ENCODE peak calls at places on chromosomes 13 and 19, in nine cellular contexts. One of them, this sample, is unnamed.

GRCh38 chr13:42146359-42146758 is 97.9 kb downstream of the DGKH start:
- DNase-seq in fibroblast of lung: no peak
- DNase-seq in uterus: no peak
- DNase-seq in BE2C: no peak
- DNase-seq in aorta: no peak
- DNase-seq in PC-9: no peak
- DNase-seq in suprapubic skin: no peak
- DNase-seq in IMR-90: no peak
- DNase-seq in psoas muscle: no peak
- DNase-seq in this sample: no peak

GRCh38 chr13:92806215-92806614 is 420.4 kb upstream of the GPC6 start:
- DNase-seq in fibroblast of lung: peak; percentile 39
- DNase-seq in uterus: no peak
- DNase-seq in BE2C: no peak
- DNase-seq in psoas muscle: no peak
- DNase-seq in IMR-90: no peak
- DNase-seq in PC-9: no peak
- DNase-seq in suprapubic skin: no peak
- DNase-seq in aorta: no peak
- DNase-seq in this sample: peak; percentile 28

GRCh38 chr13:46665630-46666482 is 112.9 kb downstream of the LRCH1 start:
- DNase-seq in IMR-90: no peak
- DNase-seq in uterus: no peak
- DNase-seq in fibroblast of lung: no peak
- DNase-seq in aorta: no peak
- DNase-seq in PC-9: no peak
- DNase-seq in psoas muscle: no peak
- DNase-seq in BE2C: no peak
- DNase-seq in suprapubic skin: no peak
- DNase-seq in this sample: no peak

GRCh38 chr13:71870036-71870435 is 3.0 kb upstream of the DACH1 start:
- DNase-seq in uterus: no peak
- DNase-seq in BE2C: no peak
- DNase-seq in psoas muscle: no peak
- DNase-seq in PC-9: no peak
- DNase-seq in aorta: no peak
- DNase-seq in suprapubic skin: no peak
- DNase-seq in fibroblast of lung: no peak
- DNase-seq in IMR-90: no peak
- DNase-seq in this sample: no peak

GRCh38 chr13:32905063-32905863 is 111.0 kb upstream of the KL start:
- DNase-seq in BE2C: no peak
- DNase-seq in psoas muscle: no peak
- DNase-seq in uterus: no peak
- DNase-seq in PC-9: peak; percentile 45
- DNase-seq in IMR-90: peak; percentile 3
- DNase-seq in aorta: no peak
- DNase-seq in suprapubic skin: no peak
- DNase-seq in fibroblast of lung: no peak
- DNase-seq in this sample: peak; percentile 67

GRCh38 chr13:40434516-40435397 is 231.7 kb downstream of the FOXO1 start:
- DNase-seq in aorta: no peak
- DNase-seq in psoas muscle: no peak
- DNase-seq in IMR-90: no peak
- DNase-seq in PC-9: no peak
- DNase-seq in BE2C: no peak
- DNase-seq in fibroblast of lung: no peak
- DNase-seq in suprapubic skin: no peak
- DNase-seq in uterus: no peak
- DNase-seq in this sample: no peak

GRCh38 chr13:35953537-35954206 is 177.5 kb downstream of the DCLK1 start:
- DNase-seq in psoas muscle: peak; percentile 88
- DNase-seq in fibroblast of lung: peak; percentile 96
- DNase-seq in aorta: peak; percentile 83
- DNase-seq in BE2C: peak; percentile 87
- DNase-seq in uterus: peak; percentile 85
- DNase-seq in IMR-90: peak; percentile 94
- DNase-seq in suprapubic skin: peak; percentile 90
- DNase-seq in PC-9: peak; percentile 42
- DNase-seq in this sample: peak; percentile 94

GRCh38 chr19:48194041-48194871 is 23.8 kb downstream of the ZSWIM9 start:
- DNase-seq in PC-9: no peak
- DNase-seq in aorta: peak; percentile 68
- DNase-seq in uterus: no peak
- DNase-seq in psoas muscle: no peak
- DNase-seq in suprapubic skin: no peak
- DNase-seq in fibroblast of lung: no peak
- DNase-seq in IMR-90: peak; percentile 7
- DNase-seq in BE2C: peak; percentile 31
- DNase-seq in this sample: peak; percentile 40

GRCh38 chr19:48654299-48655059 is 8.5 kb upstream of the CA11 start:
- DNase-seq in IMR-90: no peak
- DNase-seq in BE2C: peak; percentile 75
- DNase-seq in fibroblast of lung: peak; percentile 21
- DNase-seq in aorta: no peak
- DNase-seq in uterus: no peak
- DNase-seq in suprapubic skin: no peak
- DNase-seq in PC-9: no peak
- DNase-seq in psoas muscle: no peak
- DNase-seq in this sample: no peak

GRCh38 chr13:70714993-70715392 is 606.7 kb upstream of the KLHL1 start:
- DNase-seq in aorta: no peak
- DNase-seq in suprapubic skin: no peak
- DNase-seq in psoas muscle: no peak
- DNase-seq in BE2C: no peak
- DNase-seq in uterus: no peak
- DNase-seq in IMR-90: no peak
- DNase-seq in PC-9: no peak
- DNase-seq in fibroblast of lung: no peak
- DNase-seq in this sample: no peak

GRCh38 chr13:113933901-113934300 is 40.0 kb downstream of the C13orf46 start:
- DNase-seq in BE2C: no peak
- DNase-seq in suprapubic skin: peak; percentile 31
- DNase-seq in aorta: peak; percentile 63
- DNase-seq in psoas muscle: peak; percentile 6
- DNase-seq in IMR-90: no peak
- DNase-seq in fibroblast of lung: no peak
- DNase-seq in PC-9: no peak
- DNase-seq in uterus: peak; percentile 3
- DNase-seq in this sample: no peak

GRCh38 chr13:99003851-99004471 is 26.1 kb upstream of the DOCK9 start:
- DNase-seq in suprapubic skin: no peak
- DNase-seq in fibroblast of lung: no peak
- DNase-seq in BE2C: no peak
- DNase-seq in aorta: no peak
- DNase-seq in IMR-90: no peak
- DNase-seq in PC-9: no peak
- DNase-seq in uterus: no peak
- DNase-seq in psoas muscle: no peak
- DNase-seq in this sample: no peak

GRCh38 chr13:99007414-99007986 is 29.6 kb upstream of the DOCK9 start:
- DNase-seq in suprapubic skin: no peak
- DNase-seq in PC-9: no peak
- DNase-seq in BE2C: no peak
- DNase-seq in fibroblast of lung: no peak
- DNase-seq in aorta: no peak
- DNase-seq in psoas muscle: no peak
- DNase-seq in IMR-90: no peak
- DNase-seq in uterus: no peak
- DNase-seq in this sample: no peak

GRCh38 chr13:99005609-99006008 is 27.7 kb upstream of the DOCK9 start:
- DNase-seq in psoas muscle: no peak
- DNase-seq in suprapubic skin: no peak
- DNase-seq in IMR-90: no peak
- DNase-seq in BE2C: no peak
- DNase-seq in uterus: no peak
- DNase-seq in PC-9: no peak
- DNase-seq in fibroblast of lung: no peak
- DNase-seq in aorta: no peak
- DNase-seq in this sample: no peak

GRCh38 chr13:99002191-99002710 is 24.4 kb upstream of the DOCK9 start:
- DNase-seq in uterus: no peak
- DNase-seq in aorta: no peak
- DNase-seq in BE2C: no peak
- DNase-seq in IMR-90: no peak
- DNase-seq in fibroblast of lung: no peak
- DNase-seq in psoas muscle: no peak
- DNase-seq in PC-9: no peak
- DNase-seq in suprapubic skin: no peak
- DNase-seq in this sample: no peak

GRCh38 chr13:99004931-99005330 is 27.1 kb upstream of the DOCK9 start:
- DNase-seq in suprapubic skin: no peak
- DNase-seq in fibroblast of lung: no peak
- DNase-seq in PC-9: no peak
- DNase-seq in IMR-90: no peak
- DNase-seq in psoas muscle: no peak
- DNase-seq in aorta: no peak
- DNase-seq in BE2C: no peak
- DNase-seq in uterus: no peak
- DNase-seq in this sample: no peak
- H3K4me1 ChIP-seq in suprapubic skin: peaks cover 33% of the 10 kb centered on the region
- H3K4me1 ChIP-seq in fibroblast of lung: no peaks in the 10 kb centered on the region
- H3K4me1 ChIP-seq in PC-9: no peaks in the 10 kb centered on the region
- H3K4me1 ChIP-seq in IMR-90: no peaks in the 10 kb centered on the region
- H3K4me1 ChIP-seq in psoas muscle: peaks cover 10% of the 10 kb centered on the region
- H3K4me1 ChIP-seq in aorta: peaks cover 3% of the 10 kb centered on the region
- H3K4me1 ChIP-seq in BE2C: no peaks in the 10 kb centered on the region
- H3K4me1 ChIP-seq in uterus: peaks cover 6% of the 10 kb centered on the region
- H3K4me1 ChIP-seq in this sample: no peaks in the 10 kb centered on the region

GRCh38 chr19:31289381-31289880 is 59.8 kb downstream of the TSHZ3 start:
- DNase-seq in aorta: no peak
- DNase-seq in fibroblast of lung: no peak
- DNase-seq in BE2C: no peak
- DNase-seq in suprapubic skin: no peak
- DNase-seq in uterus: no peak
- DNase-seq in PC-9: no peak
- DNase-seq in IMR-90: no peak
- DNase-seq in psoas muscle: no peak
- DNase-seq in this sample: no peak

GRCh38 chr19:31290926-31291590 is 58.2 kb downstream of the TSHZ3 start:
- DNase-seq in IMR-90: peak; percentile 28
- DNase-seq in psoas muscle: no peak
- DNase-seq in BE2C: no peak
- DNase-seq in fibroblast of lung: no peak
- DNase-seq in aorta: no peak
- DNase-seq in PC-9: no peak
- DNase-seq in uterus: no peak
- DNase-seq in suprapubic skin: no peak
- DNase-seq in this sample: no peak

GRCh38 chr19:31292639-31293185 is 56.5 kb downstream of the TSHZ3 start:
- DNase-seq in aorta: no peak
- DNase-seq in IMR-90: no peak
- DNase-seq in suprapubic skin: no peak
- DNase-seq in PC-9: no peak
- DNase-seq in psoas muscle: no peak
- DNase-seq in BE2C: no peak
- DNase-seq in fibroblast of lung: no peak
- DNase-seq in uterus: no peak
- DNase-seq in this sample: no peak

GRCh38 chr19:31286491-31286890 is 62.7 kb downstream of the TSHZ3 start:
- DNase-seq in aorta: no peak
- DNase-seq in BE2C: no peak
- DNase-seq in fibroblast of lung: no peak
- DNase-seq in IMR-90: no peak
- DNase-seq in psoas muscle: no peak
- DNase-seq in uterus: no peak
- DNase-seq in suprapubic skin: no peak
- DNase-seq in PC-9: no peak
- DNase-seq in this sample: peak; percentile 17

DNA sequence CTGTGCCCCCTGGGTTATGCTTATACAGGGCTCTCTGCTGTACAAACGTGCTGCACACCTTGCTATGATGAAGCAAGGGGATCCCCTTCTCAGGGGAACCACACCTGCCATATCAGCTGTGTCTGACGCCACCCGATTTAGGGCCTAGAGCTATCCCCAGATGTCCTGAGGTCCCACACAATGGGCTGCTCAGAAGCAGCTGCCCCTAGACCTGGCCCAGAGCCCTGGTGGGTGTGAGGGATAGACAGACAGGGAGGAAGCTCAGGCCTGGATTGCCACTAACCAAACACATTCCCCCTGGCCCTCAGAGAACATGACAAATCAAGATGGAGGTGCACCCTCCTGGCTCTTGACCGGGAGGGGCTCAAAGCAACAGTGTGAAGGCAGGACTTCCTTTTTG is 59.3 kb downstream of the TSHZ3 start:
- DNase-seq in aorta: peak; percentile 62
- DNase-seq in PC-9: no peak
- DNase-seq in uterus: no peak
- DNase-seq in fibroblast of lung: no peak
- DNase-seq in BE2C: no peak
- DNase-seq in psoas muscle: no peak
- DNase-seq in IMR-90: no peak
- DNase-seq in suprapubic skin: no peak
- DNase-seq in this sample: no peak
- H3K4me1 ChIP-seq in aorta: no peaks in the 10 kb centered on the region
- H3K4me1 ChIP-seq in PC-9: no peaks in the 10 kb centered on the region
- H3K4me1 ChIP-seq in uterus: peaks cover 4% of the 10 kb centered on the region
- H3K4me1 ChIP-seq in fibroblast of lung: peaks cover 5% of the 10 kb centered on the region
- H3K4me1 ChIP-seq in BE2C: no peaks in the 10 kb centered on the region
- H3K4me1 ChIP-seq in psoas muscle: no peaks in the 10 kb centered on the region
- H3K4me1 ChIP-seq in IMR-90: peaks cover 14% of the 10 kb centered on the region
- H3K4me1 ChIP-seq in suprapubic skin: peaks cover 4% of the 10 kb centered on the region
- H3K4me1 ChIP-seq in this sample: peaks cover 14% of the 10 kb centered on the region

DNA sequence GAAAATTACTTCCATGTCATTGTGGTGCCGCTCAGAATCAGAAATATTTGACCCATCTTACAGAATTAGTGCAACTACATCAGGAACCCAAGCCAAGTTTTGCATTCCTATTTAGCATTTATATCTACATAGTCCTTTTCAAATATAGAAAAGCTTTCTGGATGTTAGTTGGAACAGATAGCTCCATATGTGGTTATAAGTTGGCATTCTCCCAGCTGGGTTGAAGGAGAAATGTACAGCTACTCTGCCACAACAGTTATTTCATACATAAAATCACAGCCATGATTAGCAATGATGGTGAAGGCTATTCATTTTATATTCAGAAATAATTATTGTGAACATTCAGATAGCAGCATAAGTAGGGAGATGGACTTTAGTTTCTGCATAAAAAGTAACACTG is 28.2 kb downstream of the HPN start:
- DNase-seq in aorta: no peak
- DNase-seq in IMR-90: peak; percentile 8
- DNase-seq in suprapubic skin: no peak
- DNase-seq in fibroblast of lung: peak; percentile 62
- DNase-seq in PC-9: no peak
- DNase-seq in BE2C: no peak
- DNase-seq in psoas muscle: no peak
- DNase-seq in uterus: no peak
- DNase-seq in this sample: no peak
- H3K4me1 ChIP-seq in aorta: no peaks in the 10 kb centered on the region
- H3K4me1 ChIP-seq in IMR-90: peaks cover 4% of the 10 kb centered on the region
- H3K4me1 ChIP-seq in suprapubic skin: peaks cover 7% of the 10 kb centered on the region
- H3K4me1 ChIP-seq in fibroblast of lung: no peaks in the 10 kb centered on the region
- H3K4me1 ChIP-seq in PC-9: peaks cover 23% of the 10 kb centered on the region
- H3K4me1 ChIP-seq in BE2C: no peaks in the 10 kb centered on the region
- H3K4me1 ChIP-seq in psoas muscle: no peaks in the 10 kb centered on the region
- H3K4me1 ChIP-seq in uterus: no peaks in the 10 kb centered on the region
- H3K4me1 ChIP-seq in this sample: peaks cover 2% of the 10 kb centered on the region

DNA sequence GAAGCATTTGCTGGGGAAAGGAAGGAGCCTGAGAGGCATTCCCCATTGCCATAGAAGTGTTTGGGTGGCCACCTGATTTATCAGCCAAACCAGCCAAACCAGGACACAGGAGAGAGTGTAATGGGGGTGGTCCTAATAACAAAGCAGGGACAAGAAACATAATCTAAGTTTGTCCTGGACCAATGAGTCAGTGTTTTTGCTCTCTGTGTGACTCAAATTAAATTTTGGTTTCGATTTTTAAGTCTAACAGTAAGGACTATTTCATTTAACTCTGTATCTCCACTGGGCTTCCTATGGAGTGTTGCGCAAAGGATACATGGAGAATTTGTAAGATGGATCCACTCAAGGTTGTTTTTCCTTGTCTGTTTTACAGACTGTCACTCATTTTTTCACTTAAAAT is 19.5 kb upstream of the TRPC4 start:
- DNase-seq in psoas muscle: no peak
- DNase-seq in suprapubic skin: no peak
- DNase-seq in BE2C: no peak
- DNase-seq in IMR-90: peak; percentile 23
- DNase-seq in aorta: no peak
- DNase-seq in PC-9: no peak
- DNase-seq in uterus: no peak
- DNase-seq in fibroblast of lung: peak; percentile 35
- DNase-seq in this sample: peak; percentile 35
- H3K4me1 ChIP-seq in psoas muscle: no peaks in the 10 kb centered on the region
- H3K4me1 ChIP-seq in suprapubic skin: no peaks in the 10 kb centered on the region
- H3K4me1 ChIP-seq in BE2C: no peaks in the 10 kb centered on the region
- H3K4me1 ChIP-seq in IMR-90: no peaks in the 10 kb centered on the region
- H3K4me1 ChIP-seq in aorta: no peaks in the 10 kb centered on the region
- H3K4me1 ChIP-seq in PC-9: no peaks in the 10 kb centered on the region
- H3K4me1 ChIP-seq in uterus: no peaks in the 10 kb centered on the region
- H3K4me1 ChIP-seq in fibroblast of lung: no peaks in the 10 kb centered on the region
- H3K4me1 ChIP-seq in this sample: no peaks in the 10 kb centered on the region